ENCODE peak calls at places on chromosomes 6 and 20, in four cellular contexts. J is HCT116, K is PC-9, Z is Karpas-422. L is an unnamed sample.
A peak's percentile ranks its signal among the peaks of the same experiment; 100 is the strongest.

GRCh38 chr6:170212051-170212756 is 78.7 kb downstream of the DLL1 start:
- DNase-seq in K (no peak), J (no peak), Z (no peak), L (no peak)

GRCh38 chr20:2756056-2756611 is 44.3 kb downstream of the CPXM1 start:
- DNase-seq in J (peak; percentile 19), K (no peak), Z (no peak), L (no peak)

GRCh38 chr6:118122161-118122560 is 215.1 kb downstream of the SLC35F1 start:
- DNase-seq in K (no peak), Z (no peak), J (no peak), L (no peak)

GRCh38 chr20:36802326-36803223 is 29.0 kb upstream of the DSN1 start:
- DNase-seq in K (no peak), Z (no peak), J (no peak), L (no peak)

GRCh38 chr6:92124126-92124525 is 1295.2 kb downstream of the EPHA7 start:
- DNase-seq in Z (no peak), J (no peak), K (no peak), L (no peak)

GRCh38 chr6:108526739-108527174 is 34.0 kb upstream of the FOXO3 start:
- DNase-seq in K (peak; percentile 42), J (no peak), Z (peak; percentile 69), L (peak; percentile 41)

GRCh38 chr6:26223677-26224546 is 136.7 kb downstream of the HFE start:
- DNase-seq in Z (no peak), J (peak; percentile 91), K (peak; percentile 96), L (peak; percentile 94)

GRCh38 chr6:692356-692851 is 535 bp downstream of the EXOC2 start:
- DNase-seq in J (peak; percentile 33), Z (peak; percentile 82), K (peak; percentile 48), L (peak; percentile 88)

GRCh38 chr6:53313784-53314382 is 34.9 kb downstream of the ELOVL5 start:
- DNase-seq in Z (no peak), K (no peak), J (no peak), L (no peak)

GRCh38 chr6:5090603-5091002 is 5.5 kb downstream of the PPP1R3G start:
- DNase-seq in Z (no peak), J (no peak), K (no peak), L (no peak)
- H3K4me1 ChIP-seq in Z (peaks cover 8% of the 10 kb centered on the region), J (no peaks in the 10 kb centered on the region), K (peaks cover 6% of the 10 kb centered on the region), L (peaks cover 10% of the 10 kb centered on the region)

DNA sequence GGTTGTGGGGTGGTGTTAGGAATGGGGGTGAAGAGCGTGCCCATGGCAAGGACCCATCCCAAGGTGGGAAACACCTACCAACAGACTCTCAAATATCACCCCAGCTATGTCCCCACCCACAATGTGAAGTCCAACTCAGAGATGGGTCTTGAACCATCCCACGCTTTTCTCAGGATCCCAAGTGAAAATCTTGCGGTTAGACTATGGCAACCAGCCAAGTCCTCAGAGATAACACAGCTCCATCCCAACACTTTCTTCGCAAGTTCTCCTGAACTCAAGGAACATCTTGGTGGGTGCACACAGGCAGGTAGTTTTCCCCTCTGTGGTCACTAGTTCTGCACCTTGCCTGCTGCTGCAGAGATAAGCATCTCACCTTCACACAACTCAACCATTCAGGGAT is 116.0 kb downstream of the CDC5L start:
- DNase-seq in K (no peak), J (no peak), Z (no peak), L (no peak)
- H3K9me2 ChIP-seq in K (no peaks in the 10 kb centered on the region), J (no peaks in the 10 kb centered on the region), Z (no peaks in the 10 kb centered on the region), L (no peaks in the 10 kb centered on the region)

GRCh38 chr20:19880256-19881079 is 122.4 kb downstream of the RIN2 start:
- DNase-seq in K (peak; percentile 94), J (peak; percentile 36), Z (no peak), L (no peak)

GRCh38 chr20:19882446-19882845 is 124.4 kb downstream of the RIN2 start:
- DNase-seq in Z (no peak), J (no peak), K (no peak), L (no peak)

GRCh38 chr20:19881080-19881840 is 123.2 kb downstream of the RIN2 start:
- DNase-seq in Z (no peak), K (no peak), J (no peak), L (no peak)

GRCh38 chr20:19883501-19883900 is 125.4 kb downstream of the RIN2 start:
- DNase-seq in Z (no peak), J (no peak), K (no peak), L (no peak)

GRCh38 chr20:19881990-19882389 is 123.9 kb downstream of the RIN2 start:
- DNase-seq in K (no peak), J (no peak), Z (no peak), L (no peak)
- H3K4me3 ChIP-seq in K (no peak overlapping the region), J (no peak overlapping the region), Z (no peak overlapping the region), L (no peak overlapping the region)

DNA sequence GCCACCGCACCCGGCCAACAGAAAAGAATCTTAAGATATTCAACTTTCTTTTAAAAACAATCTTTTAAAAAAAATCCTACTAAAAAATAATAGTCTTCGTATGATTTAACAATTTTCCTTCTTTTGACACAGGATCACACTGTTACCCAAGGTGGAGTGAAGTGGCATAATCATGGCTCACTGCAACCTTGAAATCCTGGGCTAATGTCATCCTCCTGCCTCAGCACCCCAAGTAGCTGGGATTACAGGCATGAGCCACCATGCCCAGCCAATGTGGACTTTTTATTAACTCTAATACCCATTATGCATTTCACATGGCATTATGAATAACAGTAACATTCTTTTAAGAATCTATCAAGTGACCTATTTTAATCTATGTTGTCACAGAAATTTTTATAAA is 20.8 kb downstream of the RBM39 start:
- DNase-seq in Z (no peak), J (no peak), K (no peak), L (no peak)
- H3K4me1 ChIP-seq in Z (no peaks in the 10 kb centered on the region), J (no peaks in the 10 kb centered on the region), K (no peaks in the 10 kb centered on the region), L (no peaks in the 10 kb centered on the region)

GRCh38 chr20:57025666-57026065 is 240.8 kb downstream of the BMP7 start:
- DNase-seq in K (no peak), Z (no peak), J (no peak), L (no peak)

GRCh38 chr20:57025261-57025660 is 241.2 kb downstream of the BMP7 start:
- DNase-seq in Z (no peak), K (no peak), J (no peak), L (no peak)

GRCh38 chr20:57023007-57023406 is 243.4 kb downstream of the BMP7 start:
- DNase-seq in J (no peak), Z (no peak), K (no peak), L (no peak)

GRCh38 chr20:57023997-57024396 is 242.4 kb downstream of the BMP7 start:
- DNase-seq in J (no peak), K (no peak), Z (no peak), L (no peak)

DNA sequence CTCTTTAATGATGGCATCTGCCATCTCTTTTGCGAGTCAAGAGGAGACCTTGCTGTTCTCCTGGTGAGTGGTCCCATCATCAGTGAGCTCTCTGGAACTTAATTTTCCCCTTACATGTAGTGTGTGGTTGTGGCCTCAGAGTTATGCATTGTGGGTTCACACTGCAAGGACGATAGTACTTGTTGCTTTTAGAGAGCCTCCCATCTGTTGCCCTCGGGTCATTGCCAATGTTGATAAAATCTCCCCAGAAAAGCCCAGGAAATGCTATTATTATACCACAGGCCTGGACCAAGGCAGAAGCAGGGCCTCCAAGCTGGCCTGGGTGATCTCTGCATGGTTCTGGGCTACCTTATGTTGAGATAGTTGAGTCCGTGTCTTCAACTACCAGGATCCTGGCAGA is 241.6 kb downstream of the BMP7 start:
- DNase-seq in K (no peak), J (no peak), Z (no peak), L (no peak)
- H3K9me2 ChIP-seq in K (no peaks in the 10 kb centered on the region), J (no peaks in the 10 kb centered on the region), Z (no peaks in the 10 kb centered on the region), L (no peaks in the 10 kb centered on the region)

GRCh38 chr6:3233321-3233720 is 5.9 kb upstream of the TUBB2B start:
- DNase-seq in K (no peak), J (no peak), Z (no peak), L (no peak)

GRCh38 chr6:3232017-3232838 is 4.8 kb upstream of the TUBB2B start:
- DNase-seq in K (no peak), Z (no peak), J (no peak), L (no peak)

GRCh38 chr6:3230275-3231212 is 3.1 kb upstream of the TUBB2B start:
- DNase-seq in J (no peak), Z (no peak), K (no peak), L (no peak)

GRCh38 chr6:3229566-3230274 is 2.3 kb upstream of the TUBB2B start:
- DNase-seq in J (no peak), K (no peak), Z (no peak), L (peak; percentile 15)

DNA sequence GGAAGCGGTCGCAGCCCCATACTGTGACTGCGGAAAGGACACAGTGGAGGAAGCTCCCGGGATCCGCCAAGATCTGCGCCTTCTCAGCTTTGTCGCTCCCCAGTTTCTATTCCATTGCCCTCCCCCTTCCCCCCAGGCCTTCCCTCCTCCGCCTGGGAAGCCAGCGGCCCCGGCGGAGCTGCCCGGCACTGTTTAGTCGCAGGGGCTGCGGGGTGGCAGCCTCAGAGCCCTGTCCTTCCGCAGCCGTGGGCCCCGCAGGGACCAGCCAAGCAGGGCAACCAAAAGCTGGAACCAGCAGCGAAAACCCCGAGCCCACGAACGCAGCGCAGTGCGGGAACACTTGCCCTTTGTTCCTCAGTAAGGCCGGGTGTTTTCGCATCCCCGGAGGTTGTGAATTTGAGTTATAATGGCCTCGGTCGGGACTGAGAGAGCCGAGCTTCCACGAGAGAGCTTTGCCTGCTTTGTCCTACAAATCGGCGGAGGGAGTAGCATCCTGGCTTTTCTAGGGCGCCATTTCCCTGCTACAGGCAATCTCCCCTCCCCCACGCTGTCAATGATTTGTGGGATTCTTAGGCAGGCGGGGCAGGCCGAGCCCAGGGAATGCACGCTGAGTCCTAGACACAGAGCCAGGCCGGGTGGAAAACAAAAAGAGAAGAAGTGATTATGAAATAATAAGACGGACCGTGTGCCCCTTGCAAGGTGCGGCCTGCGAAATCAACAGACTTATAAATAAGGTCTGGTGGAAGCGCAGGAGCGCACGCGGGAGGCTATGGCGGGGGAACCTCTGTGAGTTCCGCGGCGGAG is 4.0 kb upstream of the TUBB2B start:
- DNase-seq in J (no peak), Z (no peak), K (no peak), L (no peak)
- H3K4me3 ChIP-seq in J (no peak overlapping the region), Z (no peak overlapping the region), K (no peak overlapping the region), L (no peak overlapping the region)